ENCODE peak calls at places on chromosomes 3 and 15, in ten cellular contexts. One of them, this sample, is unnamed.

GRCh38 chr3:43794776-43795175 is 104.0 kb downstream of the ABHD5 start:
- DNase-seq in neural crest cell: no peak
- DNase-seq in uterus: no peak
- DNase-seq in AG10803: peak; percentile 87
- DNase-seq in activated CD8-positive, alpha-beta memory T cell treated with anti-CD3 and anti-CD28 coated beads for 48 hours: no peak
- DNase-seq in GM18507: no peak
- DNase-seq in activated naive CD4-positive, alpha-beta T cell treated with Interleukin-2 at 50 U/mL for 16 hours: no peak
- DNase-seq in C1 segment of cervical spinal cord: no peak
- DNase-seq in fibroblast of pulmonary artery: no peak
- DNase-seq in fibroblast of lung: peak; percentile 10
- DNase-seq in this sample: peak; percentile 15

GRCh38 chr3:66241466-66241865 is 20.7 kb downstream of the SLC25A26 start:
- DNase-seq in neural crest cell: no peak
- DNase-seq in uterus: no peak
- DNase-seq in AG10803: no peak
- DNase-seq in activated CD8-positive, alpha-beta memory T cell treated with anti-CD3 and anti-CD28 coated beads for 48 hours: no peak
- DNase-seq in GM18507: no peak
- DNase-seq in activated naive CD4-positive, alpha-beta T cell treated with Interleukin-2 at 50 U/mL for 16 hours: no peak
- DNase-seq in C1 segment of cervical spinal cord: no peak
- DNase-seq in fibroblast of pulmonary artery: no peak
- DNase-seq in fibroblast of lung: no peak
- DNase-seq in this sample: no peak

GRCh38 chr15:68383161-68384074 is 48.5 kb downstream of the ITGA11 start:
- DNase-seq in neural crest cell: peak; percentile 30
- DNase-seq in uterus: peak; percentile 11
- DNase-seq in AG10803: peak; percentile 40
- DNase-seq in activated CD8-positive, alpha-beta memory T cell treated with anti-CD3 and anti-CD28 coated beads for 48 hours: no peak
- DNase-seq in GM18507: peak; percentile 44
- DNase-seq in activated naive CD4-positive, alpha-beta T cell treated with Interleukin-2 at 50 U/mL for 16 hours: no peak
- DNase-seq in C1 segment of cervical spinal cord: no peak
- DNase-seq in fibroblast of pulmonary artery: peak; percentile 64
- DNase-seq in fibroblast of lung: peak; percentile 27
- DNase-seq in this sample: peak; percentile 42

GRCh38 chr3:53194218-53195065 is 33.4 kb downstream of the PRKCD start:
- DNase-seq in neural crest cell: no peak
- DNase-seq in uterus: no peak
- DNase-seq in AG10803: peak; percentile 61
- DNase-seq in activated CD8-positive, alpha-beta memory T cell treated with anti-CD3 and anti-CD28 coated beads for 48 hours: no peak
- DNase-seq in GM18507: no peak
- DNase-seq in activated naive CD4-positive, alpha-beta T cell treated with Interleukin-2 at 50 U/mL for 16 hours: no peak
- DNase-seq in C1 segment of cervical spinal cord: no peak
- DNase-seq in fibroblast of pulmonary artery: peak; percentile 61
- DNase-seq in fibroblast of lung: peak; percentile 47
- DNase-seq in this sample: peak; percentile 59

GRCh38 chr3:180707921-180708320 is 28.6 kb upstream of the CCDC39 start:
- DNase-seq in neural crest cell: no peak
- DNase-seq in uterus: no peak
- DNase-seq in AG10803: no peak
- DNase-seq in activated CD8-positive, alpha-beta memory T cell treated with anti-CD3 and anti-CD28 coated beads for 48 hours: no peak
- DNase-seq in GM18507: no peak
- DNase-seq in activated naive CD4-positive, alpha-beta T cell treated with Interleukin-2 at 50 U/mL for 16 hours: no peak
- DNase-seq in C1 segment of cervical spinal cord: no peak
- DNase-seq in fibroblast of pulmonary artery: no peak
- DNase-seq in fibroblast of lung: no peak
- DNase-seq in this sample: no peak

GRCh38 chr3:58680896-58681525 is 14.4 kb upstream of the FAM3D start:
- DNase-seq in neural crest cell: no peak
- DNase-seq in uterus: no peak
- DNase-seq in AG10803: no peak
- DNase-seq in activated CD8-positive, alpha-beta memory T cell treated with anti-CD3 and anti-CD28 coated beads for 48 hours: no peak
- DNase-seq in GM18507: no peak
- DNase-seq in activated naive CD4-positive, alpha-beta T cell treated with Interleukin-2 at 50 U/mL for 16 hours: no peak
- DNase-seq in C1 segment of cervical spinal cord: no peak
- DNase-seq in fibroblast of pulmonary artery: no peak
- DNase-seq in fibroblast of lung: no peak
- DNase-seq in this sample: no peak

GRCh38 chr3:99857278-99857677 is 39.6 kb downstream of the CMSS1 start:
- DNase-seq in neural crest cell: no peak
- DNase-seq in uterus: no peak
- DNase-seq in AG10803: no peak
- DNase-seq in activated CD8-positive, alpha-beta memory T cell treated with anti-CD3 and anti-CD28 coated beads for 48 hours: no peak
- DNase-seq in GM18507: no peak
- DNase-seq in activated naive CD4-positive, alpha-beta T cell treated with Interleukin-2 at 50 U/mL for 16 hours: no peak
- DNase-seq in C1 segment of cervical spinal cord: no peak
- DNase-seq in fibroblast of pulmonary artery: no peak
- DNase-seq in fibroblast of lung: no peak
- DNase-seq in this sample: no peak

GRCh38 chr3:158970006-158970405 is 168.2 kb downstream of the MFSD1 start:
- DNase-seq in neural crest cell: no peak
- DNase-seq in uterus: no peak
- DNase-seq in AG10803: no peak
- DNase-seq in activated CD8-positive, alpha-beta memory T cell treated with anti-CD3 and anti-CD28 coated beads for 48 hours: no peak
- DNase-seq in GM18507: no peak
- DNase-seq in activated naive CD4-positive, alpha-beta T cell treated with Interleukin-2 at 50 U/mL for 16 hours: no peak
- DNase-seq in C1 segment of cervical spinal cord: no peak
- DNase-seq in fibroblast of pulmonary artery: no peak
- DNase-seq in fibroblast of lung: no peak
- DNase-seq in this sample: no peak

GRCh38 chr15:45469027-45469426 is 53.5 kb downstream of the SLC30A4 start:
- DNase-seq in neural crest cell: no peak
- DNase-seq in uterus: no peak
- DNase-seq in AG10803: no peak
- DNase-seq in activated CD8-positive, alpha-beta memory T cell treated with anti-CD3 and anti-CD28 coated beads for 48 hours: no peak
- DNase-seq in GM18507: no peak
- DNase-seq in activated naive CD4-positive, alpha-beta T cell treated with Interleukin-2 at 50 U/mL for 16 hours: no peak
- DNase-seq in C1 segment of cervical spinal cord: no peak
- DNase-seq in fibroblast of pulmonary artery: no peak
- DNase-seq in fibroblast of lung: no peak
- DNase-seq in this sample: no peak

GRCh38 chr15:79314811-79315210 is 3.9 kb downstream of the TMED3 start:
- DNase-seq in neural crest cell: no peak
- DNase-seq in uterus: no peak
- DNase-seq in AG10803: no peak
- DNase-seq in activated CD8-positive, alpha-beta memory T cell treated with anti-CD3 and anti-CD28 coated beads for 48 hours: no peak
- DNase-seq in GM18507: no peak
- DNase-seq in activated naive CD4-positive, alpha-beta T cell treated with Interleukin-2 at 50 U/mL for 16 hours: no peak
- DNase-seq in C1 segment of cervical spinal cord: no peak
- DNase-seq in fibroblast of pulmonary artery: no peak
- DNase-seq in fibroblast of lung: no peak
- DNase-seq in this sample: no peak

GRCh38 chr3:98513136-98513535 is 9.6 kb downstream of the CLDND1 start:
- DNase-seq in neural crest cell: no peak
- DNase-seq in uterus: no peak
- DNase-seq in AG10803: peak; percentile 73
- DNase-seq in activated CD8-positive, alpha-beta memory T cell treated with anti-CD3 and anti-CD28 coated beads for 48 hours: no peak
- DNase-seq in GM18507: no peak
- DNase-seq in activated naive CD4-positive, alpha-beta T cell treated with Interleukin-2 at 50 U/mL for 16 hours: no peak
- DNase-seq in C1 segment of cervical spinal cord: no peak
- DNase-seq in fibroblast of pulmonary artery: peak; percentile 84
- DNase-seq in fibroblast of lung: peak; percentile 23
- DNase-seq in this sample: no peak

GRCh38 chr15:57340673-57341259 is 35.5 kb upstream of the CGNL1 start:
- DNase-seq in neural crest cell: peak; percentile 46
- DNase-seq in uterus: peak; percentile 43
- DNase-seq in AG10803: peak; percentile 62
- DNase-seq in activated CD8-positive, alpha-beta memory T cell treated with anti-CD3 and anti-CD28 coated beads for 48 hours: no peak
- DNase-seq in GM18507: peak; percentile 28
- DNase-seq in activated naive CD4-positive, alpha-beta T cell treated with Interleukin-2 at 50 U/mL for 16 hours: peak; percentile 7
- DNase-seq in C1 segment of cervical spinal cord: peak; percentile 4
- DNase-seq in fibroblast of pulmonary artery: peak; percentile 83
- DNase-seq in fibroblast of lung: peak; percentile 48
- DNase-seq in this sample: peak; percentile 71

GRCh38 chr3:61829301-61830110 is 268.1 kb downstream of the PTPRG start:
- DNase-seq in neural crest cell: no peak
- DNase-seq in uterus: no peak
- DNase-seq in AG10803: no peak
- DNase-seq in activated CD8-positive, alpha-beta memory T cell treated with anti-CD3 and anti-CD28 coated beads for 48 hours: no peak
- DNase-seq in GM18507: no peak
- DNase-seq in activated naive CD4-positive, alpha-beta T cell treated with Interleukin-2 at 50 U/mL for 16 hours: no peak
- DNase-seq in C1 segment of cervical spinal cord: no peak
- DNase-seq in fibroblast of pulmonary artery: no peak
- DNase-seq in fibroblast of lung: no peak
- DNase-seq in this sample: no peak

GRCh38 chr3:37558580-37558979 is 303.1 kb upstream of the CTDSPL start:
- DNase-seq in neural crest cell: no peak
- DNase-seq in uterus: no peak
- DNase-seq in AG10803: no peak
- DNase-seq in activated CD8-positive, alpha-beta memory T cell treated with anti-CD3 and anti-CD28 coated beads for 48 hours: no peak
- DNase-seq in GM18507: no peak
- DNase-seq in activated naive CD4-positive, alpha-beta T cell treated with Interleukin-2 at 50 U/mL for 16 hours: no peak
- DNase-seq in C1 segment of cervical spinal cord: no peak
- DNase-seq in fibroblast of pulmonary artery: no peak
- DNase-seq in fibroblast of lung: no peak
- DNase-seq in this sample: no peak

GRCh38 chr3:16437640-16438039 is 75.9 kb downstream of the RFTN1 start:
- DNase-seq in neural crest cell: no peak
- DNase-seq in uterus: no peak
- DNase-seq in AG10803: no peak
- DNase-seq in activated CD8-positive, alpha-beta memory T cell treated with anti-CD3 and anti-CD28 coated beads for 48 hours: no peak
- DNase-seq in GM18507: no peak
- DNase-seq in activated naive CD4-positive, alpha-beta T cell treated with Interleukin-2 at 50 U/mL for 16 hours: no peak
- DNase-seq in C1 segment of cervical spinal cord: no peak
- DNase-seq in fibroblast of pulmonary artery: no peak
- DNase-seq in fibroblast of lung: no peak
- DNase-seq in this sample: no peak

GRCh38 chr15:71768184-71768583 is 42.2 kb upstream of the NR2E3 start:
- DNase-seq in neural crest cell: no peak
- DNase-seq in uterus: no peak
- DNase-seq in AG10803: no peak
- DNase-seq in activated CD8-positive, alpha-beta memory T cell treated with anti-CD3 and anti-CD28 coated beads for 48 hours: no peak
- DNase-seq in GM18507: no peak
- DNase-seq in activated naive CD4-positive, alpha-beta T cell treated with Interleukin-2 at 50 U/mL for 16 hours: no peak
- DNase-seq in C1 segment of cervical spinal cord: no peak
- DNase-seq in fibroblast of pulmonary artery: no peak
- DNase-seq in fibroblast of lung: no peak
- DNase-seq in this sample: no peak

GRCh38 chr15:66408254-66408653 is 21.5 kb downstream of the MAP2K1 start:
- DNase-seq in neural crest cell: no peak
- DNase-seq in uterus: no peak
- DNase-seq in AG10803: no peak
- DNase-seq in activated CD8-positive, alpha-beta memory T cell treated with anti-CD3 and anti-CD28 coated beads for 48 hours: no peak
- DNase-seq in GM18507: no peak
- DNase-seq in activated naive CD4-positive, alpha-beta T cell treated with Interleukin-2 at 50 U/mL for 16 hours: no peak
- DNase-seq in C1 segment of cervical spinal cord: no peak
- DNase-seq in fibroblast of pulmonary artery: no peak
- DNase-seq in fibroblast of lung: no peak
- DNase-seq in this sample: no peak

GRCh38 chr3:159196316-159196715 is 394.5 kb downstream of the MFSD1 start:
- DNase-seq in neural crest cell: no peak
- DNase-seq in uterus: no peak
- DNase-seq in AG10803: no peak
- DNase-seq in activated CD8-positive, alpha-beta memory T cell treated with anti-CD3 and anti-CD28 coated beads for 48 hours: no peak
- DNase-seq in GM18507: no peak
- DNase-seq in activated naive CD4-positive, alpha-beta T cell treated with Interleukin-2 at 50 U/mL for 16 hours: no peak
- DNase-seq in C1 segment of cervical spinal cord: no peak
- DNase-seq in fibroblast of pulmonary artery: no peak
- DNase-seq in fibroblast of lung: peak; percentile 33
- DNase-seq in this sample: no peak

GRCh38 chr3:170730071-170730812 is 139.8 kb downstream of the RPL22L1 start:
- DNase-seq in neural crest cell: no peak
- DNase-seq in uterus: no peak
- DNase-seq in AG10803: no peak
- DNase-seq in activated CD8-positive, alpha-beta memory T cell treated with anti-CD3 and anti-CD28 coated beads for 48 hours: no peak
- DNase-seq in GM18507: no peak
- DNase-seq in activated naive CD4-positive, alpha-beta T cell treated with Interleukin-2 at 50 U/mL for 16 hours: no peak
- DNase-seq in C1 segment of cervical spinal cord: no peak
- DNase-seq in fibroblast of pulmonary artery: peak; percentile 62
- DNase-seq in fibroblast of lung: no peak
- DNase-seq in this sample: no peak

GRCh38 chr3:43181202-43181910 is 75.5 kb upstream of the POMGNT2 start:
- DNase-seq in neural crest cell: no peak
- DNase-seq in uterus: no peak
- DNase-seq in AG10803: no peak
- DNase-seq in activated CD8-positive, alpha-beta memory T cell treated with anti-CD3 and anti-CD28 coated beads for 48 hours: peak; percentile 23
- DNase-seq in GM18507: peak; percentile 47
- DNase-seq in activated naive CD4-positive, alpha-beta T cell treated with Interleukin-2 at 50 U/mL for 16 hours: peak; percentile 52
- DNase-seq in C1 segment of cervical spinal cord: no peak
- DNase-seq in fibroblast of pulmonary artery: no peak
- DNase-seq in fibroblast of lung: no peak
- DNase-seq in this sample: no peak

GRCh38 chr15:45715528-45715927 is 80.7 kb downstream of the SQOR start:
- DNase-seq in neural crest cell: no peak
- DNase-seq in uterus: no peak
- DNase-seq in AG10803: no peak
- DNase-seq in activated CD8-positive, alpha-beta memory T cell treated with anti-CD3 and anti-CD28 coated beads for 48 hours: no peak
- DNase-seq in GM18507: no peak
- DNase-seq in activated naive CD4-positive, alpha-beta T cell treated with Interleukin-2 at 50 U/mL for 16 hours: no peak
- DNase-seq in C1 segment of cervical spinal cord: no peak
- DNase-seq in fibroblast of pulmonary artery: peak; percentile 54
- DNase-seq in fibroblast of lung: no peak
- DNase-seq in this sample: no peak

GRCh38 chr3:29764603-29765254 is 483.9 kb downstream of the RBMS3 start:
- DNase-seq in neural crest cell: no peak
- DNase-seq in uterus: no peak
- DNase-seq in AG10803: peak; percentile 87
- DNase-seq in activated CD8-positive, alpha-beta memory T cell treated with anti-CD3 and anti-CD28 coated beads for 48 hours: no peak
- DNase-seq in GM18507: no peak
- DNase-seq in activated naive CD4-positive, alpha-beta T cell treated with Interleukin-2 at 50 U/mL for 16 hours: no peak
- DNase-seq in C1 segment of cervical spinal cord: no peak
- DNase-seq in fibroblast of pulmonary artery: peak; percentile 96
- DNase-seq in fibroblast of lung: peak; percentile 79
- DNase-seq in this sample: no peak

This sample was measured in ecto neural progenitor cell.